ENCODE peak calls at places on chromosomes 12 and 14, in four cellular contexts. One of them, this sample, is unnamed.

GRCh38 chr12:75560167-75560566 is 48.8 kb upstream of the KRR1 start:
- DNase-seq in K562: no peak
- DNase-seq in GM12878: no peak
- DNase-seq in HepG2: peak; percentile 68
- DNase-seq in this sample: no peak

GRCh38 chr12:49201595-49202295 is 12.9 kb upstream of the TUBA1A start:
- DNase-seq in HepG2: no peak
- DNase-seq in GM12878: no peak
- DNase-seq in K562: peak; percentile 51
- DNase-seq in this sample: no peak

GRCh38 chr14:69135133-69135532 is 17.8 kb downstream of the DCAF5 start:
- DNase-seq in HepG2: no peak
- DNase-seq in K562: no peak
- DNase-seq in GM12878: no peak
- DNase-seq in this sample: no peak

GRCh38 chr12:81627336-81628189 is 131.6 kb downstream of the PPFIA2 start:
- DNase-seq in HepG2: peak; percentile 29
- DNase-seq in GM12878: no peak
- DNase-seq in K562: peak; percentile 12
- DNase-seq in this sample: no peak

GRCh38 chr14:99568567-99569560 is 35.1 kb downstream of the CCDC85C start:
- DNase-seq in HepG2: no peak
- DNase-seq in K562: peak; percentile 67
- DNase-seq in GM12878: no peak
- DNase-seq in this sample: no peak

GRCh38 chr12:49014547-49014946 is 4.0 kb downstream of the PRKAG1 start:
- DNase-seq in GM12878: no peak
- DNase-seq in K562: peak; percentile 22
- DNase-seq in HepG2: no peak
- DNase-seq in this sample: no peak

GRCh38 chr12:16165506-16165905 is 112.0 kb downstream of the SLC15A5 start:
- DNase-seq in HepG2: peak; percentile 18
- DNase-seq in GM12878: no peak
- DNase-seq in K562: peak; percentile 3
- DNase-seq in this sample: peak; percentile 26

GRCh38 chr14:50396636-50397460 is at the start of gene CDKL1:
- DNase-seq in K562: peak; percentile 59
- DNase-seq in GM12878: no peak
- DNase-seq in HepG2: peak; percentile 32
- DNase-seq in this sample: peak; percentile 76

GRCh38 chr12:18492372-18493025 is 231.2 kb downstream of the PIK3C2G start:
- DNase-seq in GM12878: no peak
- DNase-seq in K562: no peak
- DNase-seq in HepG2: no peak
- DNase-seq in this sample: no peak

GRCh38 chr12:33536431-33536830 is 96.8 kb upstream of the SYT10 start:
- DNase-seq in HepG2: no peak
- DNase-seq in K562: no peak
- DNase-seq in GM12878: no peak
- DNase-seq in this sample: no peak

GRCh38 chr14:55386037-55386798 is 25.4 kb downstream of the ATG14 start:
- DNase-seq in GM12878: no peak
- DNase-seq in HepG2: no peak
- DNase-seq in K562: peak; percentile 33
- DNase-seq in this sample: no peak

GRCh38 chr12:56042430-56043203 is 899 bp downstream of the RPS26 start:
- DNase-seq in K562: no peak
- DNase-seq in HepG2: no peak
- DNase-seq in GM12878: no peak
- DNase-seq in this sample: no peak

GRCh38 chr12:92295523-92295922 is 149.9 kb upstream of the BTG1 start:
- DNase-seq in HepG2: no peak
- DNase-seq in GM12878: no peak
- DNase-seq in K562: no peak
- DNase-seq in this sample: no peak

GRCh38 chr12:92058664-92059063 is 87.0 kb downstream of the BTG1 start:
- DNase-seq in K562: no peak
- DNase-seq in GM12878: no peak
- DNase-seq in HepG2: no peak
- DNase-seq in this sample: no peak

GRCh38 chr12:53618340-53618739 is 7.8 kb downstream of the ATF7 start:
- DNase-seq in HepG2: no peak
- DNase-seq in K562: no peak
- DNase-seq in GM12878: no peak
- DNase-seq in this sample: no peak

GRCh38 chr12:685388-685787 is 22.1 kb upstream of the NINJ2 start:
- DNase-seq in GM12878: peak; percentile 88
- DNase-seq in K562: no peak
- DNase-seq in HepG2: no peak
- DNase-seq in this sample: no peak

GRCh38 chr12:5716991-5717390 is 228.1 kb downstream of the ANO2 start:
- DNase-seq in GM12878: no peak
- DNase-seq in K562: no peak
- DNase-seq in HepG2: no peak
- DNase-seq in this sample: no peak

GRCh38 chr14:78341827-78342389 is 171.7 kb downstream of the NRXN3 start:
- DNase-seq in GM12878: no peak
- DNase-seq in HepG2: no peak
- DNase-seq in K562: no peak
- DNase-seq in this sample: no peak

GRCh38 chr12:11651377-11651776 is 1.9 kb downstream of the ETV6 start:
- DNase-seq in GM12878: no peak
- DNase-seq in K562: no peak
- DNase-seq in HepG2: no peak
- DNase-seq in this sample: no peak

GRCh38 chr12:79566452-79566851 is 124.3 kb downstream of the PAWR start:
- DNase-seq in K562: no peak
- DNase-seq in GM12878: no peak
- DNase-seq in HepG2: peak; percentile 78
- DNase-seq in this sample: no peak

GRCh38 chr14:36556811-36557433 is 25.5 kb downstream of the NKX2-8 start:
- DNase-seq in HepG2: peak; percentile 45
- DNase-seq in GM12878: no peak
- DNase-seq in K562: peak; percentile 34
- DNase-seq in this sample: peak; percentile 46

GRCh38 chr12:82510386-82510785 is 152.1 kb downstream of the METTL25 start:
- DNase-seq in GM12878: no peak
- DNase-seq in K562: no peak
- DNase-seq in HepG2: no peak
- DNase-seq in this sample: no peak

GRCh38 chr14:99619873-99620834 is 16.1 kb upstream of the CCDC85C start:
- DNase-seq in GM12878: no peak
- DNase-seq in K562: no peak
- DNase-seq in HepG2: no peak
- DNase-seq in this sample: no peak

GRCh38 chr12:90280033-90280432 is 571.4 kb upstream of the ATP2B1 start:
- DNase-seq in HepG2: no peak
- DNase-seq in GM12878: no peak
- DNase-seq in K562: no peak
- DNase-seq in this sample: no peak

GRCh38 chr12:50185975-50186663 is 18.9 kb upstream of the CERS5 start:
- DNase-seq in GM12878: no peak
- DNase-seq in HepG2: no peak
- DNase-seq in K562: no peak
- DNase-seq in this sample: no peak

GRCh38 chr14:76753799-76754198 is 7.5 kb upstream of the VASH1 start:
- DNase-seq in HepG2: no peak
- DNase-seq in GM12878: no peak
- DNase-seq in K562: no peak
- DNase-seq in this sample: no peak

GRCh38 chr12:98154850-98155249 is 360.5 kb upstream of the TMPO start:
- DNase-seq in K562: no peak
- DNase-seq in GM12878: no peak
- DNase-seq in HepG2: peak; percentile 9
- DNase-seq in this sample: peak; percentile 57

GRCh38 chr12:102702447-102703114 is 214.5 kb downstream of the PAH start:
- DNase-seq in GM12878: no peak
- DNase-seq in HepG2: peak; percentile 54
- DNase-seq in K562: peak; percentile 71
- DNase-seq in this sample: peak; percentile 61

GRCh38 chr12:125330645-125331341 is 265.6 kb downstream of the AACS start:
- DNase-seq in HepG2: peak; percentile 5
- DNase-seq in K562: peak; percentile 64
- DNase-seq in GM12878: no peak
- DNase-seq in this sample: peak; percentile 94

GRCh38 chr12:104473374-104473983 is 16.7 kb downstream of the CHST11 start:
- DNase-seq in K562: no peak
- DNase-seq in HepG2: no peak
- DNase-seq in GM12878: no peak
- DNase-seq in this sample: no peak

GRCh38 chr14:56116128-56116900 is 1.9 kb upstream of the PELI2 start:
- DNase-seq in HepG2: no peak
- DNase-seq in K562: no peak
- DNase-seq in GM12878: no peak
- DNase-seq in this sample: no peak

DNA sequence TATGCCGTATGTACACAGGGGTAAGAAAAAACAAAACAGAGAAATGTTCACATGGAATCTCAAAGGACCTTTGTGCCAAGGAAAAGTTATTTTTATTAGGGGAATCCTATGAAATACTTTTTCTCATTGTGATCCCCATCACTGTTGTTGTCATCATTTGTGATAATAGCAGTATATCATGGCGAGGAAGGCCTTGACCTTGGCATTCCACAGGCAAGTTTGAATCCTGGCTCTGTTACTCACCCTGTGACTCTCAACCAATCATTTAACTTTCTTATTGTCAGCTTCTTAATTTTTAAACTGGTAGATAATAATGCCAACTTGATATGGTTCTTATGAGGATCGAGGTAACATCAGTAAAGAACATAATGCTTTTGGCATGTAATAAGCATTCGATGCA is 142.2 kb upstream of the DDHD1 start:
- DNase-seq in K562: no peak
- DNase-seq in GM12878: no peak
- DNase-seq in HepG2: no peak
- DNase-seq in this sample: no peak
- TF ChIP-seq TCF7 in K562: no peak
- TF ChIP-seq TCF7 in GM12878: no peak
- TF ChIP-seq TCF7 in HepG2: no peak
- TF ChIP-seq TCF7 in this sample: no peak

GRCh38 chr14:61218765-61219164 is 62.4 kb downstream of the TMEM30B start:
- DNase-seq in GM12878: no peak
- DNase-seq in HepG2: no peak
- DNase-seq in K562: no peak
- DNase-seq in this sample: no peak
- TF ChIP-seq TCF7 in GM12878: no peak
- TF ChIP-seq TCF7 in HepG2: no peak
- TF ChIP-seq TCF7 in K562: no peak
- TF ChIP-seq TCF7 in this sample: no peak

DNA sequence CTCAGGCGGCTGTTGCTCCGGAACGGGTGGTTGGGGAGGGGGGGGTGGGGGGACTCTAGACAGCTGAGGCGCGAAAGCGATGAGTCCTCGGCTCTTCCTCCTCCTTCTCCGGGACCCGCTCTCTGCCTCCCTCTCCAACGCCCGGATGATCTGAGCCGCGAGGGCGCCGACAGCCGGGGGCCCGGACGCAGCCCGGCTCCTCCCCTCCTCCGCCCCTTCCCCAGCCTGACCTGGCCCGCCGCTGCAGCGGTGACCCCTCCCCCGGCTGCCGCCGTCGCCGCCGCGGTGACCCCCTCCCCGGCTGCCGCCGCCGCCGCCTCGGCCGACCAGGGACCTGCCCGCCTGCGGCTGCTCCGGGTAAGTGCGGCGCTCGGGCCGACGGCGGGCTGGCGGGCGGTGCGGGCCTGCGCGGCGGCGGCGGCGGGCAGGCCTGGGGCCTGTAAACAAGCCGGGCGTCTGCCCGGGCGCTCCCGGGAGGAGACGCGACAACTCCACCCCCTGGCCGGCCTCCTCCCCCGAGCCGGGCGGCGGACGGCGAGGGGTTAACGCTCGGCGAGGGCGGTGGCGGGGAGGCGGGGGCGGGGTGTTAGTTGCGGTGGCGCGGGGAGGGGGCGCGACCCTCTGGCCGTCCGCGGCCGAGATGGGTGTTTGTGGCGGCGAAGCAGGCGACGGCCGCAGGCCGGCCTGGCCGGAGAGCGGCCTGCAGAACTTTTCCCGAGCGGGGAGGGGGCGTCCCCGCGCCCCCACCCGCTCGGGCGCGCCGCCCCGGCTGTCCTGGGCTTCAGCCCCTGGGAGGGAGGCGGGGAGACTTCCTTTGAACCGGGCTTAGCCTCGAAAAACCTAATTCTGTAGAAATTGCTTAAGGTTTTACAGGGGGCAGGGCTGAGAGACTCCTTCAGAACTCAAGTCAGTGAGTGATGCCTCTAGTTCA is 565 bp downstream of the PPM1A start:
- DNase-seq in GM12878: no peak
- DNase-seq in K562: peak; percentile 82
- DNase-seq in HepG2: peak; percentile 58
- DNase-seq in this sample: peak; percentile 79
- TF ChIP-seq TCF7 in GM12878: no peak
- TF ChIP-seq TCF7 in K562: no peak
- TF ChIP-seq TCF7 in HepG2: no peak
- TF ChIP-seq TCF7 in this sample: no peak

GRCh38 chr12:87382959-87383591 is 646.1 kb downstream of the C12orf50 start:
- DNase-seq in HepG2: no peak
- DNase-seq in GM12878: no peak
- DNase-seq in K562: no peak
- DNase-seq in this sample: no peak

GRCh38 chr12:87384226-87384625 is 645.0 kb downstream of the C12orf50 start:
- DNase-seq in K562: no peak
- DNase-seq in GM12878: no peak
- DNase-seq in HepG2: no peak
- DNase-seq in this sample: no peak

GRCh38 chr12:87378526-87378925 is 650.7 kb downstream of the C12orf50 start:
- DNase-seq in GM12878: no peak
- DNase-seq in HepG2: no peak
- DNase-seq in K562: no peak
- DNase-seq in this sample: no peak

GRCh38 chr12:87383705-87384104 is 645.5 kb downstream of the C12orf50 start:
- DNase-seq in GM12878: no peak
- DNase-seq in HepG2: no peak
- DNase-seq in K562: no peak
- DNase-seq in this sample: no peak

DNA sequence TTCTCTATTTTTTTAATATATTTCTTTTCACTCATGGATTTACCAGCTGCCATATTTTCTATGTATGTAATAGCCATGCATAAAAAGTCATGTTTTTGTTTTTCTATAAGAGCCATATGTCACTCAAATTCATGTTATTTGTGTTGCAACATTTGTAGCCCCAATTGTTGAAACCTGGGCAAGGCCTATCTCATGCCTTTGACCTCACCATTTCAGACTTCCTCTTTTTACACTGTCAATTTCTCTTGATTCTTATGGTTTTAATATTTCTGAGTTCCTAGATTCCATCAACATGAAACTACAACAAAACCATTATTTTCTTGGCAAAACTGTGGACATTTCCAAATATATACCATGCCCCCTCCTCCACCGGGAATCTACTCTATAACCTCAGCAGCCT is 647.5 kb downstream of the C12orf50 start:
- DNase-seq in K562: no peak
- DNase-seq in HepG2: no peak
- DNase-seq in GM12878: no peak
- DNase-seq in this sample: no peak
- TF ChIP-seq TCF7 in K562: no peak
- TF ChIP-seq TCF7 in HepG2: no peak
- TF ChIP-seq TCF7 in GM12878: no peak
- TF ChIP-seq TCF7 in this sample: no peak